ENCODE peak calls at places on chromosome 11, in seven cellular contexts. M is MV-4-11, D is ELR, N is H7, V is NCI-H1417, F is T-helper 1 cell, Q is mucosa of descending colon. L is an unnamed sample.

GRCh38 chr11:83922318-83922717 is 636.2 kb upstream of the CCDC90B start:
- DNase-seq in M (no peak), D (no peak), N (no peak), V (no peak), F (no peak), Q (no peak), L (no peak)

GRCh38 chr11:1343391-1344055 is 34.1 kb upstream of the TOLLIP start:
- DNase-seq in M (no peak), D (no peak), N (no peak), V (no peak), F (no peak), Q (no peak), L (no peak)

GRCh38 chr11:68177877-68178276 is 35.2 kb downstream of the KMT5B start:
- DNase-seq in M (no peak), D (no peak), N (no peak), V (no peak), F (no peak), Q (no peak), L (no peak)

GRCh38 chr11:30735946-30736345 is 149.8 kb upstream of the MPPED2 start:
- DNase-seq in M (no peak), D (no peak), N (no peak), V (no peak), F (no peak), Q (no peak), L (no peak)

GRCh38 chr11:47355283-47356128 is 3.0 kb upstream of the MYBPC3 start:
- DNase-seq in M (peak), D (peak), N (peak), V (peak), F (no peak), Q (peak), L (peak)

GRCh38 chr11:66420671-66421476 is at the start of gene NPAS4:
- DNase-seq in M (no peak), D (no peak), N (peak), V (peak), F (no peak), Q (no peak), L (no peak)

GRCh38 chr11:109374032-109374431 is 48.0 kb upstream of the C11orf87 start:
- DNase-seq in M (no peak), D (no peak), N (no peak), V (no peak), F (no peak), Q (no peak), L (no peak)

GRCh38 chr11:3723014-3723708 is 52.0 kb upstream of the CHRNA10 start:
- DNase-seq in M (peak), D (peak), N (no peak), V (no peak), F (no peak), Q (no peak), L (peak)

GRCh38 chr11:87020336-87020735 is 17.4 kb upstream of the TMEM135 start:
- DNase-seq in M (no peak), D (no peak), N (peak), V (no peak), F (no peak), Q (no peak), L (no peak)

GRCh38 chr11:20406484-20406883 is 19.0 kb downstream of the PRMT3 start:
- DNase-seq in M (no peak), D (no peak), N (no peak), V (no peak), F (no peak), Q (no peak), L (no peak)

GRCh38 chr11:117851091-117851490 is 25.4 kb downstream of the FXYD6 start:
- DNase-seq in M (peak), D (no peak), N (no peak), V (no peak), F (no peak), Q (no peak), L (no peak)

GRCh38 chr11:63565728-63566127 is 2.5 kb upstream of the PLAAT2 start:
- DNase-seq in M (no peak), D (no peak), N (no peak), V (no peak), F (no peak), Q (no peak), L (no peak)

GRCh38 chr11:46294365-46295309 is 17.2 kb downstream of the CREB3L1 start:
- DNase-seq in M (no peak), D (peak), N (peak), V (peak), F (no peak), Q (no peak), L (no peak)

GRCh38 chr11:57332694-57333440 is 2.8 kb downstream of the SSRP1 start:
- DNase-seq in M (no peak), D (no peak), N (no peak), V (no peak), F (no peak), Q (no peak), L (no peak)

GRCh38 chr11:29389793-29390192 is 627.0 kb downstream of the KCNA4 start:
- DNase-seq in M (no peak), D (no peak), N (no peak), V (no peak), F (no peak), Q (no peak), L (no peak)

GRCh38 chr11:35815556-35816315 is 128.1 kb upstream of the LDLRAD3 start:
- DNase-seq in M (no peak), D (no peak), N (no peak), V (no peak), F (no peak), Q (no peak), L (no peak)

GRCh38 chr11:2913029-2913431 is 16.2 kb downstream of the PHLDA2 start:
- DNase-seq in M (no peak), D (peak), N (peak), V (no peak), F (no peak), Q (no peak), L (no peak)

GRCh38 chr11:76962583-76963416 is 71.4 kb upstream of the B3GNT6 start:
- DNase-seq in M (peak), D (no peak), N (no peak), V (no peak), F (no peak), Q (no peak), L (peak)

GRCh38 chr11:445765-446588 is 4.1 kb upstream of the PTDSS2 start:
- DNase-seq in M (no peak), D (no peak), N (no peak), V (no peak), F (no peak), Q (peak), L (no peak)

GRCh38 chr11:123429336-123429735 is 733 bp upstream of the GRAMD1B start:
- DNase-seq in M (no peak), D (peak), N (no peak), V (no peak), F (no peak), Q (no peak), L (no peak)

GRCh38 chr11:91798240-91798639 is 426.4 kb upstream of the FAT3 start:
- DNase-seq in M (no peak), D (no peak), N (no peak), V (no peak), F (no peak), Q (no peak), L (no peak)

GRCh38 chr11:114061053-114062049 is 1.8 kb downstream of the ZBTB16 start:
- DNase-seq in M (no peak), D (no peak), N (peak), V (peak), F (no peak), Q (peak), L (peak)

GRCh38 chr11:72781313-72782080 is 12.3 kb downstream of the STARD10 start:
- DNase-seq in M (no peak), D (peak), N (peak), V (peak), F (peak), Q (peak), L (no peak)

GRCh38 chr11:130212431-130212961 is 52.9 kb downstream of the ST14 start:
- DNase-seq in M (no peak), D (no peak), N (peak), V (no peak), F (no peak), Q (peak), L (no peak)

GRCh38 chr11:63573881-63574855 is 11.0 kb upstream of the PLAAT2 start:
- DNase-seq in M (peak), D (peak), N (no peak), V (peak), F (no peak), Q (peak), L (peak)

GRCh38 chr11:125164422-125165110 is at the start of gene PKNOX2:
- DNase-seq in M (no peak), D (peak), N (peak), V (peak), F (peak), Q (peak), L (peak)

GRCh38 chr11:105003151-105003550 is 19.8 kb downstream of the CASP5 start:
- DNase-seq in M (no peak), D (no peak), N (no peak), V (no peak), F (no peak), Q (no peak), L (no peak)

GRCh38 chr11:72724851-72725730 is 27.1 kb downstream of the ARAP1 start:
- DNase-seq in M (peak), D (peak), N (peak), V (peak), F (peak), Q (peak), L (peak)

GRCh38 chr11:58392741-58393140 is 13.9 kb downstream of the OR5B3 start:
- DNase-seq in M (no peak), D (peak), N (no peak), V (no peak), F (no peak), Q (no peak), L (no peak)

GRCh38 chr11:199004-199581 is 6.2 kb downstream of the SCGB1C1 start:
- DNase-seq in M (no peak), D (no peak), N (no peak), V (no peak), F (no peak), Q (peak), L (no peak)

GRCh38 chr11:65843811-65844210 is 10.0 kb downstream of the SNX32 start:
- DNase-seq in M (no peak), D (no peak), N (no peak), V (no peak), F (no peak), Q (no peak), L (no peak)

GRCh38 chr11:121337740-121338272 is 45.2 kb downstream of the SC5D start:
- DNase-seq in M (peak), D (no peak), N (no peak), V (no peak), F (no peak), Q (no peak), L (no peak)